ENCODE peak calls at places on chromosomes 6 and 20, in six cellular contexts. D is astrocyte, J is suprapubic skin, K is A549, C is GM13977, F is IMR-90. Z is an unnamed sample.

GRCh38 chr20:32777177-32777956 is 15.2 kb downstream of the DNMT3B start:
- DNase-seq in K (peak; percentile 53), F (no peak), D (peak; percentile 21), J (no peak), C (no peak), Z (no peak)

GRCh38 chr20:63068711-63069367 is 62.1 kb upstream of the BHLHE23 start:
- DNase-seq in C (no peak), J (peak; percentile 63), D (no peak), F (no peak), K (no peak), Z (no peak)

GRCh38 chr6:137268911-137269310 is 49.7 kb upstream of the IFNGR1 start:
- DNase-seq in F (no peak), C (no peak), D (no peak), K (no peak), J (no peak), Z (no peak)

GRCh38 chr6:31403283-31403989 is at the start of gene MICA:
- DNase-seq in F (peak; percentile 79), K (peak; percentile 85), C (peak; percentile 94), J (peak; percentile 96), D (peak; percentile 80), Z (peak; percentile 88)

GRCh38 chr20:53190225-53190624 is 218.1 kb downstream of the TSHZ2 start:
- DNase-seq in C (no peak), D (no peak), K (no peak), J (no peak), F (no peak), Z (no peak)

GRCh38 chr20:58576590-58576944 is 61.4 kb upstream of the APCDD1L start:
- DNase-seq in F (no peak), K (no peak), C (no peak), J (no peak), D (no peak), Z (no peak)

GRCh38 chr6:169212436-169212835 is 41.2 kb downstream of the THBS2 start:
- DNase-seq in K (no peak), F (no peak), C (no peak), D (no peak), J (no peak), Z (no peak)

GRCh38 chr6:134015719-134016557 is 36.5 kb downstream of the SLC2A12 start:
- DNase-seq in J (no peak), C (no peak), F (peak; percentile 47), D (no peak), K (no peak), Z (no peak)

GRCh38 chr20:5845686-5846651 is 95.8 kb downstream of the SHLD1 start:
- DNase-seq in D (peak; percentile 18), C (peak; percentile 27), K (peak; percentile 39), J (no peak), F (peak; percentile 45), Z (peak; percentile 45)

GRCh38 chr20:8021541-8022269 is 2.1 kb upstream of the TMX4 start:
- DNase-seq in F (no peak), D (no peak), C (no peak), J (no peak), K (no peak), Z (no peak)
- TF ChIP-seq CTCF in F (no peak), D (no peak), C (no peak), J (no peak), K (no peak), Z (no peak)

DNA sequence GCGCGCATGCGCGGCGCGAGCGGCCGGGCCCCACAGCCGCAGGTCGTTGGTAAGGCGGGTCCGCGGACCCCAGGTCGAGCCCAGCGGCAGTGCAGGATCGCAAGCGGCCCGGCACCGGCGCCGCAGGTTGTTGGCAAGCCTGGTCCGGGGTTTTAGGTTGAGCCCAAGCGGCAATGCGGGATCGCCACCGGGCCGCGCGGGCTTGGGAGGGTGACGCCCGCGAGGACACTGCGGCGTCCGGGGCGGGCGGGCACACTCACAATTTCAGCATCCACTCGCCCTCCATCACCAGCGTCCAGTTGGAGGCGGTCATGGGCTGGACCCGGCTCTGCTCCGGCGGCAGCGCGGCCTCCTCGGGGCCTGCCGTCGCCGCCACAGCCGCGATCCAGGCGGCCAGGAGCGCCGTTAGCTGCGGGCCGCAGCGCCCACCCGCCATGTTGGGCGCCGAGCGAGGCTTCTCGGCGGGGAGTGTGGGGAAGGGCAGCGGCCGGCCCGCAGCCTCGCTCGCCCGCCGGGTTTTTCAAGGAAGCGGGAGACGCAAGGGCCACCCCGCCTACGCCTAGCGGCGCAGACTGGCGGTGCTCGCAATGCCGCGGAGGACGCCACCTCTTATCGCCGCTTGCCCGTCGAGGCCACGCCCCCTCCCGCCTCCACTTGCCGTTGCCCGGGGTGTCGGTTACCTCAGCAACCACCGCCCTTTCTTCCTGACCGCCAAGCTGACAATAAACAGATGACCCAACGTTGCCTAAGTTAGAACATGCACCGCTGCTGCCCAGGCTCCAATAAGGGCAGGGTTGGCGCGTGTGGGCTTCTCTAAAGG is at the start of gene TMX4:
- DNase-seq in C (peak; percentile 96), J (peak; percentile 99), K (peak; percentile 96), D (peak; percentile 91), F (peak; percentile 94), Z (peak; percentile 94)
- TF ChIP-seq CTCF in C (no peak), J (peak; percentile 65), K (peak; percentile 63), D (no peak), F (peak; percentile 28), Z (peak; percentile 71)

DNA sequence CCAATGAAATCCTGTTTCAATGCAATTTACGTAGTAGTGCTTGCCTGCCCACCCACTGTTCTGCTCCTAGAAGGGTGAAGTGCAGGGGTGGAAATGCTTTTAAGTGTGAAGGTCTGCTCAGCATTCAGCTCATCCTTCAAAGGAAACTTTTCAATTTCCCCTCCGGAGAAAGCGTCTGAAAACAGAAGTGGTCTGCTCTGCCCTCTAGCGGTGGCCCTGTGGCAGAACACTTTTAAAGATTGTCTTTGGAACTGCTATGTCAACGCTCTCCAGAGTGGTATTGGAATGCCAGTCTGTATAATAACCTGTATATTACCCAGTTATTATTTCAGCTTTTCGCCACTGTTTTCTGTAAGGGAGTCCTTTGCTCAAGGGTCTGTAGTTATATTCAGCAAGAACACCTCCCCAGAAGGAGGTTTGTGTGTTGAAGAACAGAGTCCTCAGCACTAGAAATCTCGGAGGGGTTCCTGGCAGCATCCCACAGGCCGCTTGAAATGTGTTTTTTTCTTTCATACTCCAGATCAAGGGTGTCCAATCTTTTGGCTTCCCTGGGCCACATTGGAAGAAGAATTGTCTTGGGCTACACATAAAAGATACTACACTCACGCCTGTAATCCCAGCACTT is 63.1 kb upstream of the KLHL31 start:
- DNase-seq in D (no peak), F (peak; percentile 49), K (peak; percentile 42), J (no peak), C (peak; percentile 50), Z (peak; percentile 34)
- TF ChIP-seq CTCF in D (peak; percentile 97), F (peak; percentile 84), K (peak; percentile 73), J (peak; percentile 61), C (peak; percentile 87), Z (peak; percentile 97)

GRCh38 chr6:26311012-26311384 is 54.0 kb upstream of the BTN3A2 start:
- DNase-seq in D (peak; percentile 53), J (no peak), C (no peak), F (peak; percentile 59), K (peak; percentile 69), Z (peak; percentile 76)

GRCh38 chr6:26311385-26312095 is 53.5 kb upstream of the BTN3A2 start:
- DNase-seq in K (peak; percentile 82), F (peak; percentile 73), J (no peak), C (no peak), D (peak; percentile 56), Z (peak; percentile 80)

GRCh38 chr6:26312501-26313390 is 52.3 kb upstream of the BTN3A2 start:
- DNase-seq in F (peak; percentile 95), D (peak; percentile 93), C (no peak), J (no peak), K (peak; percentile 91), Z (peak; percentile 95)

GRCh38 chr6:26309731-26310142 is 55.3 kb upstream of the BTN3A2 start:
- DNase-seq in C (no peak), K (peak; percentile 45), D (peak; percentile 83), J (no peak), F (peak; percentile 95), Z (peak; percentile 90)

DNA sequence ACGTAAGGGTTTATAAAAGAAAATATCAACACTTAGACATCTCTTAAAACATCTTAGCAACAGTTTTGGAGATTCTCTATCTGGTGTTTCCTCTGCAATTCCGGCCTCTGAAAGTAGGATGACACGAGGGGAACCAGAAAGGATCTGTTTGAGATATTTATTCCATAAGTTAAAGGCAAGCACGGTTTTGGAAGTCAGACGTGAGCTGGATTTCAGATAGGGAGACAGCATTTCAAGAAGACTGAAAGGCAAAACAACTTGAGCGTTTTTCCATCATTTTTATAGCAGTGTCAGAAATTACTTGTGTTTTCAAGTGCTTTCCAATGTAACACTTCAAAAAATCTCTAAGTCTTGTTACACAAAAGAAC is 52.9 kb upstream of the BTN3A2 start:
- DNase-seq in K (no peak), F (no peak), J (no peak), C (no peak), D (no peak), Z (no peak)
- TF ChIP-seq CTCF in K (no peak), F (no peak), J (no peak), C (no peak), D (no peak), Z (no peak)

GRCh38 chr6:43494766-43495165 is 15.4 kb downstream of the LRRC73 start:
- DNase-seq in C (no peak), K (no peak), J (no peak), F (no peak), D (no peak), Z (no peak)

GRCh38 chr6:43496370-43497128 is 13.6 kb downstream of the LRRC73 start:
- DNase-seq in J (no peak), C (peak; percentile 53), F (peak; percentile 62), K (peak; percentile 22), D (peak; percentile 52), Z (peak; percentile 73)

GRCh38 chr6:43494321-43494720 is 15.8 kb downstream of the LRRC73 start:
- DNase-seq in J (no peak), F (no peak), D (no peak), K (no peak), C (no peak), Z (no peak)

GRCh38 chr6:43497129-43497396 is 13.1 kb downstream of the LRRC73 start:
- DNase-seq in C (no peak), D (no peak), K (no peak), F (no peak), J (no peak), Z (no peak)

GRCh38 chr6:43495409-43495941 is 14.7 kb downstream of the LRRC73 start:
- DNase-seq in K (no peak), F (no peak), J (no peak), C (no peak), D (no peak), Z (peak; percentile 39)
- TF ChIP-seq CTCF in K (no peak), F (peak; percentile 20), J (no peak), C (peak; percentile 4), D (no peak), Z (peak; percentile 68)

Z was measured in HFFc6.